ENCODE peak calls at places on chromosomes 3 and 15, in six cellular contexts. One of them, this sample, is unnamed.

GRCh38 chr15:39021341-39021740 is 456.7 kb upstream of the RASGRP1 start:
- DNase-seq in DMS53: no peak
- DNase-seq in A172: no peak
- DNase-seq in memory B cell: no peak
- DNase-seq in hepatic stellate cell: no peak
- DNase-seq in foreskin fibroblast: no peak
- DNase-seq in this sample: no peak

GRCh38 chr3:126911162-126912026 is 71.5 kb upstream of the PLXNA1 start:
- DNase-seq in DMS53: peak
- DNase-seq in A172: peak
- DNase-seq in memory B cell: peak
- DNase-seq in hepatic stellate cell: peak
- DNase-seq in foreskin fibroblast: peak
- DNase-seq in this sample: peak

GRCh38 chr15:95439812-95440380 is 890.6 kb upstream of the NR2F2 start:
- DNase-seq in DMS53: no peak
- DNase-seq in A172: no peak
- DNase-seq in memory B cell: no peak
- DNase-seq in hepatic stellate cell: no peak
- DNase-seq in foreskin fibroblast: no peak
- DNase-seq in this sample: no peak

GRCh38 chr15:49060710-49061483 is 14.7 kb upstream of the SECISBP2L start:
- DNase-seq in DMS53: no peak
- DNase-seq in A172: no peak
- DNase-seq in memory B cell: no peak
- DNase-seq in hepatic stellate cell: peak
- DNase-seq in foreskin fibroblast: peak
- DNase-seq in this sample: no peak

GRCh38 chr3:8166013-8166412 is 335.6 kb upstream of the LMCD1 start:
- DNase-seq in DMS53: no peak
- DNase-seq in A172: no peak
- DNase-seq in memory B cell: no peak
- DNase-seq in hepatic stellate cell: no peak
- DNase-seq in foreskin fibroblast: no peak
- DNase-seq in this sample: no peak

GRCh38 chr3:178289544-178290160 is 246.6 kb upstream of the KCNMB2 start:
- DNase-seq in DMS53: no peak
- DNase-seq in A172: no peak
- DNase-seq in memory B cell: no peak
- DNase-seq in hepatic stellate cell: no peak
- DNase-seq in foreskin fibroblast: peak
- DNase-seq in this sample: no peak

GRCh38 chr3:171835613-171836012 is 7.5 kb upstream of the TMEM212 start:
- DNase-seq in DMS53: no peak
- DNase-seq in A172: no peak
- DNase-seq in memory B cell: no peak
- DNase-seq in hepatic stellate cell: no peak
- DNase-seq in foreskin fibroblast: no peak
- DNase-seq in this sample: no peak

GRCh38 chr3:66107855-66108254 is 69.1 kb upstream of the MAGI1 start:
- DNase-seq in DMS53: no peak
- DNase-seq in A172: peak
- DNase-seq in memory B cell: no peak
- DNase-seq in hepatic stellate cell: peak
- DNase-seq in foreskin fibroblast: peak
- DNase-seq in this sample: no peak

GRCh38 chr15:83695246-83695645 is 41.3 kb downstream of the ADAMTSL3 start:
- DNase-seq in DMS53: no peak
- DNase-seq in A172: no peak
- DNase-seq in memory B cell: no peak
- DNase-seq in hepatic stellate cell: no peak
- DNase-seq in foreskin fibroblast: no peak
- DNase-seq in this sample: peak

GRCh38 chr3:153734777-153735551 is 386.2 kb upstream of the ARHGEF26 start:
- DNase-seq in DMS53: no peak
- DNase-seq in A172: no peak
- DNase-seq in memory B cell: no peak
- DNase-seq in hepatic stellate cell: no peak
- DNase-seq in foreskin fibroblast: peak
- DNase-seq in this sample: no peak

GRCh38 chr15:67063689-67064606 is 1.5 kb upstream of the SMAD3 start:
- DNase-seq in DMS53: peak
- DNase-seq in A172: no peak
- DNase-seq in memory B cell: no peak
- DNase-seq in hepatic stellate cell: no peak
- DNase-seq in foreskin fibroblast: no peak
- DNase-seq in this sample: no peak

This sample was measured in HTR-8/SVneo.